ENCODE peak calls at places on chromosomes 11 and 22, in four cellular contexts. X is psoas muscle, S is fibroblast of lung, I is H7. M is an unnamed sample.

GRCh38 chr11:124536520-124536919 is 6.9 kb downstream of the OR8B12 start:
- DNase-seq in X (peak; percentile 26), S (peak; percentile 51), I (peak; percentile 30), M (peak; percentile 38)

GRCh38 chr11:26946209-26946828 is 47.6 kb upstream of the FIBIN start:
- DNase-seq in I (no peak), S (peak; percentile 77), X (no peak), M (peak; percentile 78)

GRCh38 chr22:46065733-46066454 is 84.4 kb upstream of the PPARA start:
- DNase-seq in S (no peak), X (no peak), I (no peak), M (peak; percentile 55)

GRCh38 chr11:130088909-130089668 is 19.4 kb downstream of the APLP2 start:
- DNase-seq in S (no peak), I (no peak), X (no peak), M (no peak)

GRCh38 chr11:104700609-104701008 is 197.7 kb downstream of the CASP12 start:
- DNase-seq in X (no peak), S (peak; percentile 97), I (no peak), M (peak; percentile 56)

GRCh38 chr11:12189543-12190235 is 79.3 kb downstream of the MICAL2 start:
- DNase-seq in S (no peak), X (no peak), I (no peak), M (no peak)

GRCh38 chr11:103055174-103055890 is 36.6 kb downstream of the DCUN1D5 start:
- DNase-seq in X (no peak), I (no peak), S (peak; percentile 41), M (peak; percentile 79)

GRCh38 chr11:111297696-111298095 is 650 bp upstream of the POU2AF3 start:
- DNase-seq in I (peak; percentile 57), X (no peak), S (no peak), M (no peak)

GRCh38 chr11:12729941-12730340 is 55.7 kb downstream of the TEAD1 start:
- DNase-seq in X (no peak), I (no peak), S (no peak), M (no peak)

GRCh38 chr11:44903035-44903434 is 47.6 kb downstream of the TP53I11 start:
- DNase-seq in X (no peak), S (no peak), I (no peak), M (no peak)

GRCh38 chr11:118012083-118012669 is 26.0 kb downstream of the IL10RA start:
- DNase-seq in X (no peak), I (no peak), S (peak; percentile 15), M (peak; percentile 24)

GRCh38 chr11:80944758-80945157 is 1503.9 kb upstream of the TENM4 start:
- DNase-seq in I (no peak), X (no peak), S (no peak), M (peak; percentile 32)

GRCh38 chr11:70815485-70815832 is 417.1 kb downstream of the CTTN start:
- DNase-seq in S (no peak), I (no peak), X (no peak), M (no peak)

GRCh38 chr22:49298834-49299750 is 528.6 kb downstream of the BRD1 start:
- DNase-seq in X (no peak), S (no peak), I (peak; percentile 44), M (no peak)

GRCh38 chr22:19810381-19811141 is 44.1 kb downstream of the GNB1L start:
- DNase-seq in X (no peak), S (peak; percentile 96), I (peak; percentile 77), M (peak; percentile 67)

GRCh38 chr11:27328602-27329001 is 34.4 kb downstream of the CCDC34 start:
- DNase-seq in I (peak; percentile 36), S (peak; percentile 15), X (no peak), M (no peak)

GRCh38 chr22:19714320-19715252 is at the start of gene SEPTIN5:
- DNase-seq in I (peak; percentile 82), X (peak; percentile 22), S (no peak), M (peak; percentile 50)

GRCh38 chr11:118914178-118914918 is 11.4 kb downstream of the BCL9L start:
- DNase-seq in X (peak; percentile 21), I (peak; percentile 59), S (peak; percentile 39), M (no peak)

GRCh38 chr22:32900856-32901255 is 99.4 kb downstream of the TIMP3 start:
- DNase-seq in X (no peak), S (no peak), I (no peak), M (no peak)

GRCh38 chr11:101441747-101442146 is 142.1 kb downstream of the TRPC6 start:
- DNase-seq in I (no peak), X (no peak), S (no peak), M (no peak)

GRCh38 chr11:100671471-100671870 is 15.6 kb upstream of the ARHGAP42 start:
- DNase-seq in S (peak; percentile 62), X (no peak), I (no peak), M (no peak)

GRCh38 chr22:49272546-49273125 is 555.0 kb downstream of the BRD1 start:
- DNase-seq in S (no peak), X (no peak), I (no peak), M (no peak)

GRCh38 chr11:117230981-117231636 is 764 bp downstream of the PCSK7 start:
- DNase-seq in S (no peak), X (no peak), I (no peak), M (peak; percentile 44)

GRCh38 chr11:92552942-92553341 is 328.3 kb downstream of the FAT3 start:
- DNase-seq in I (no peak), S (no peak), X (no peak), M (peak; percentile 37)

GRCh38 chr11:33777906-33778305 is 3.6 kb upstream of the FBXO3 start:
- DNase-seq in X (no peak), I (no peak), S (no peak), M (no peak)

GRCh38 chr11:107999759-108000455 is 8.8 kb upstream of the CUL5 start:
- DNase-seq in I (peak; percentile 81), S (peak; percentile 59), X (no peak), M (peak; percentile 36)

GRCh38 chr11:12142179-12142578 is 31.8 kb downstream of the MICAL2 start:
- DNase-seq in I (no peak), S (no peak), X (no peak), M (no peak)

GRCh38 chr22:26065847-26066246 is 103.4 kb upstream of the SEZ6L start:
- DNase-seq in X (no peak), I (no peak), S (no peak), M (no peak)

GRCh38 chr11:79894111-79894510 is 453.3 kb upstream of the TENM4 start:
- DNase-seq in S (no peak), X (no peak), I (no peak), M (no peak)

GRCh38 chr22:31333648-31334047 is 12.5 kb downstream of the PATZ1 start:
- DNase-seq in X (no peak), S (no peak), I (no peak), M (no peak)
- H3K36me3 ChIP-seq in X (peaks cover 85% of the 10 kb centered on the region), S (peaks cover 12% of the 10 kb centered on the region), I (peaks cover 37% of the 10 kb centered on the region), M (peaks cover 6% of the 10 kb centered on the region)

DNA sequence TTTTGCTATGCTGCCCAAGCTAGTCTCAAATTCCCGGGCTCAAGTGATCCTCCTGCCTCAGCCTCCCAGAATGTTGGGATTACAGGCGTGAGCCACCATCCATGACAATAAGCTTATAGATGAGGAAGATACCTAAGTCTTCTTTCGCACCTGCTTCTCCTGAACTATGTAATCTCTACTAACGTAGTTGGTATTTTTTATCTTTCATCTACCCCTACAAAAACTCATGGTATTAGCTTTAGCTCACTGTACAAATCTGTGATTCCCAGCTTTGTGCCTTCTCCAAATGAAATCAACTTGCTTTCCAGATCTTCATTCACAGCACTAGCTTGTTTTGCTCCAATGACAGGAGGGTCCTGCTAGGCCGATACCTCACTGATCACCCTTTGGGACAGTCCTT is 36.4 kb downstream of the PI4KA start:
- DNase-seq in S (no peak), I (no peak), X (no peak), M (no peak)
- H3K36me3 ChIP-seq in S (peaks cover 4% of the 10 kb centered on the region), I (no peaks in the 10 kb centered on the region), X (peaks cover 81% of the 10 kb centered on the region), M (peaks cover 16% of the 10 kb centered on the region)

DNA sequence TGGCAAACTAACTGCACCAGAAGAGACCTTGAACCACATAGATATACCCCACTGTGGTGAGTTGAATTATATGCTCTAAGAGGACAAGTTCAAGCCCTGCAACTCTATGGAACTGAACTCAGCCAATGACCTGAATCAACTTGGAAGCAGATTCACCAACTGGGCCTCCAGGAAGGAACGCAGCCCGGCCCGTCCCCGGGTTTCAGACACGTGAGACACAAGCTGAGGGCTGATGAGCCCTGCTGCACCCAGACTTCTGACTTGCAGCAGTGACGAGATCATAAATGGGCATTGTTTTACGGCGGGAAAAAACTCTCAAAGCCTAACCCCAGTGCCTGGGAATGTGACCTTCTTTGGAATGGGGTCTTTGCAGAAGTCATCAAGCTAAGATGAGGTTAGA is 28.5 kb upstream of the GAL start:
- DNase-seq in I (no peak), X (no peak), S (no peak), M (no peak)
- H3K36me3 ChIP-seq in I (no peaks in the 10 kb centered on the region), X (no peaks in the 10 kb centered on the region), S (no peaks in the 10 kb centered on the region), M (no peaks in the 10 kb centered on the region)

DNA sequence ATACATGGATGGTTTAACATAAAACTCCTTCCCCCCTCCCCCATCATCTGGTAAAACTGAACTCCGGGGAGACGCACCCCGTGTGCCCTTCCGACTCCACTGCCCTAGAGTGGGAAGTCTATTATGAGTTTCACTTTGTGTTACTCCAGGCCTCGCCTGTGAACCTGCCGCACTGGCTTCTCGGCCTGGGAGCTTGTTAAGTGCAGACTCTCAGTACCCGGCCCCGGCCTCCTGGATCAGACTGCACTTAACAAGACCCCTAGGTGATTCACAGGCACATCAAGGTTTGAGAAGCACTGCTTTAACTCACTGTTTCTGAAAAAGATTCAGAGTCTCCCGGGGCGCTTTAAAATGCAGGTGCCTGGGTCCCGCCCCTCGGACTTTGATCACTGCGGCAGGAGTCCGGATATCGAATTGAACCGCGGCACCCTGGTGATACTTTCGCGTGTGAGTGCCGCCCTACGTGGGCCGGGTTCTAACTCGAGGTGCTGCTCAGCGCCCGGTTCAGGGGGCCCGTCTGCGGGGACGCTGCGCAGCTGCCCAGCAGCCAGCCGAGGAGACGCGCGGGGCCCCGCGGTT is 3.6 kb downstream of the PTGDR2 start:
- DNase-seq in S (no peak), I (no peak), X (no peak), M (no peak)
- H3K36me3 ChIP-seq in S (peaks cover 14% of the 10 kb centered on the region), I (peaks cover 18% of the 10 kb centered on the region), X (peaks cover 64% of the 10 kb centered on the region), M (no peaks in the 10 kb centered on the region)

GRCh38 chr11:35735903-35736302 is 73.3 kb downstream of the TRIM44 start:
- DNase-seq in I (no peak), X (no peak), S (no peak), M (no peak)
- H3K36me3 ChIP-seq in I (no peaks in the 10 kb centered on the region), X (peaks cover 47% of the 10 kb centered on the region), S (no peaks in the 10 kb centered on the region), M (peaks cover 11% of the 10 kb centered on the region)

DNA sequence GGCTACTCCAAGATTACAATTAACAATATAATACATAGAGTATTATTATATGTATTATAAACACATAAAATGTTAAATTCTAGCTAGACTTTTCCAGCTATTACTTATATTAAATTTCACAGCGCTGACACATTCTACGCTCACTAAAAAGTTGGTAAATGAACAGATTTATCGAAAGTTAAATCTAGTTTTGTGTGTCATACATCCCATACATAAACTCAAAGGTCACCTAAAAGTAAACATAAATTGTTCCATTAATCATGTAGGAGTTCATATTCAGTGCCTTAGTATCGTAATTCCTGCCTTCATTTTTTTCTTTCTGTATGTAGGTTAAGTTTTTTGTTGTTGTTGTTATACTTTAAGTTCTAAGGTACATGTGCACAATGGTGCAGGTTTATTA is 10.9 kb downstream of the FNBP4 start:
- DNase-seq in S (no peak), I (no peak), X (no peak), M (no peak)
- H3K36me3 ChIP-seq in S (peaks cover 15% of the 10 kb centered on the region), I (peaks cover 38% of the 10 kb centered on the region), X (peaks cover 94% of the 10 kb centered on the region), M (peaks cover 86% of the 10 kb centered on the region)

DNA sequence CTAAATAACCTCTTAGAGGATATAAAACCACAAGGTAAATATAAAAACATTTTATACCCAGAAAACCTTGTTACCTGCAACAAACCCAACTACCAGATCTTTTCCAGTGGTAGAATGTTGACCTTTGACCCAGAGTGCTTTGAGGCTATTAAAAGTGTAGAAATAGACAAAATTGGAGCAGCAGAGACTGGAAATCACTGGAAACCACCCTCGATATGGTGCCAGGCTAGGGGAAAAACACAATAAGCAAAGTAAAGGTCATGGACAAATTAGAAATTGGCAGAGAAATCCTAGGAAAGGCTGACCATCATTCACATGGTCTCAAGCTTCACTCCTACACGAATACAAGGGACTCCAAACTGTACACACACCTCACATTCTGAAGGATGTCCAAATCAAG is 26.7 kb downstream of the SLC25A17 start:
- DNase-seq in I (no peak), X (no peak), S (no peak), M (no peak)
- H3K36me3 ChIP-seq in I (peaks cover 4% of the 10 kb centered on the region), X (peaks cover 53% of the 10 kb centered on the region), S (no peaks in the 10 kb centered on the region), M (no peaks in the 10 kb centered on the region)